ENCODE peak calls at places on chromosomes 2 and 18, in five cellular contexts. Y is thyroid gland, W is fibroblast of lung, K is BJ, P is aorta. N is an unnamed sample.

GRCh38 chr2:77484026-77484425 is 38.1 kb downstream of the LRRTM4 start:
- DNase-seq in Y (no peak), W (peak), K (no peak), P (no peak), N (no peak)

GRCh38 chr2:37156071-37156856 is 516 bp downstream of the EIF2AK2 start:
- DNase-seq in Y (peak), W (peak), K (no peak), P (peak), N (peak)

GRCh38 chr2:196086517-196087368 is 18.1 kb upstream of the DNAH7 start:
- DNase-seq in Y (no peak), W (no peak), K (no peak), P (no peak), N (no peak)

GRCh38 chr2:98829586-98830270 is 98.8 kb upstream of the MGAT4A start:
- DNase-seq in Y (no peak), W (no peak), K (no peak), P (no peak), N (peak)

GRCh38 chr18:63336366-63337099 is 17.0 kb upstream of the BCL2 start:
- DNase-seq in Y (no peak), W (peak), K (peak), P (no peak), N (no peak)

GRCh38 chr2:175371378-175371777 is 189.9 kb upstream of the ATP5MC3 start:
- DNase-seq in Y (no peak), W (no peak), K (no peak), P (no peak), N (no peak)

GRCh38 chr2:232295971-232296370 is 82.6 kb upstream of the ALPP start:
- DNase-seq in Y (no peak), W (no peak), K (no peak), P (no peak), N (no peak)

GRCh38 chr2:85712849-85713612 is 18.9 kb downstream of the GNLY start:
- DNase-seq in Y (peak), W (peak), K (no peak), P (peak), N (no peak)

GRCh38 chr2:205705511-205706397 is 23.5 kb downstream of the NRP2 start:
- DNase-seq in Y (no peak), W (no peak), K (no peak), P (no peak), N (no peak)

GRCh38 chr2:54457326-54458023 is 1.3 kb downstream of the SPTBN1 start:
- DNase-seq in Y (peak), W (peak), K (no peak), P (peak), N (no peak)

GRCh38 chr2:54620948-54621347 is 102.5 kb upstream of the EML6 start:
- DNase-seq in Y (no peak), W (no peak), K (no peak), P (no peak), N (no peak)

GRCh38 chr2:154452906-154453493 is 245.5 kb upstream of the KCNJ3 start:
- DNase-seq in Y (no peak), W (no peak), K (no peak), P (no peak), N (no peak)

GRCh38 chr2:233059797-233060499 is at the start of gene INPP5D:
- DNase-seq in Y (peak), W (no peak), K (no peak), P (peak), N (peak)

GRCh38 chr18:12995952-12996477 is 4.9 kb downstream of the CEP192 start:
- DNase-seq in Y (no peak), W (no peak), K (no peak), P (no peak), N (no peak)

GRCh38 chr2:105929506-105929905 is 184.8 kb downstream of the NCK2 start:
- DNase-seq in Y (peak), W (peak), K (no peak), P (no peak), N (no peak)

GRCh38 chr2:121293450-121294325 is 8.7 kb upstream of the TFCP2L1 start:
- DNase-seq in Y (peak), W (no peak), K (no peak), P (no peak), N (no peak)

GRCh38 chr2:96773922-96774321 is 13.2 kb downstream of the CNNM4 start:
- DNase-seq in Y (peak), W (no peak), K (no peak), P (no peak), N (no peak)

GRCh38 chr2:173881466-173881865 is 83.7 kb downstream of the SP3 start:
- DNase-seq in Y (peak), W (peak), K (no peak), P (peak), N (no peak)

GRCh38 chr2:195594248-195594647 is 62.8 kb upstream of the SLC39A10 start:
- DNase-seq in Y (no peak), W (no peak), K (no peak), P (no peak), N (no peak)

GRCh38 chr2:137336067-137336466 is 570.7 kb downstream of the THSD7B start:
- DNase-seq in Y (no peak), W (no peak), K (no peak), P (no peak), N (no peak)

GRCh38 chr2:27647289-27647688 is 16.1 kb downstream of the SUPT7L start:
- DNase-seq in Y (no peak), W (peak), K (no peak), P (no peak), N (no peak)

GRCh38 chr18:73099759-73100158 is 232.0 kb upstream of the NETO1 start:
- DNase-seq in Y (no peak), W (no peak), K (no peak), P (no peak), N (no peak)

GRCh38 chr2:98769784-98770183 is 38.9 kb upstream of the MGAT4A start:
- DNase-seq in Y (no peak), W (no peak), K (no peak), P (no peak), N (no peak)

GRCh38 chr2:30262716-30263309 is 31.5 kb downstream of the LBH start:
- DNase-seq in Y (no peak), W (no peak), K (no peak), P (no peak), N (peak)

GRCh38 chr2:170228429-170228828 is 50.5 kb downstream of the MYO3B start:
- DNase-seq in Y (no peak), W (no peak), K (no peak), P (no peak), N (no peak)

GRCh38 chr18:62328775-62329525 is 3.8 kb downstream of the TNFRSF11A start:
- DNase-seq in Y (no peak), W (no peak), K (no peak), P (no peak), N (no peak)

GRCh38 chr18:62329676-62330454 is 4.8 kb downstream of the TNFRSF11A start:
- DNase-seq in Y (peak), W (peak), K (peak), P (peak), N (no peak)

GRCh38 chr18:62325806-62326645 is 916 bp downstream of the TNFRSF11A start:
- DNase-seq in Y (peak), W (peak), K (no peak), P (peak), N (no peak)

GRCh38 chr18:62326646-62327348 is 1.7 kb downstream of the TNFRSF11A start:
- DNase-seq in Y (no peak), W (no peak), K (no peak), P (no peak), N (no peak)

DNA sequence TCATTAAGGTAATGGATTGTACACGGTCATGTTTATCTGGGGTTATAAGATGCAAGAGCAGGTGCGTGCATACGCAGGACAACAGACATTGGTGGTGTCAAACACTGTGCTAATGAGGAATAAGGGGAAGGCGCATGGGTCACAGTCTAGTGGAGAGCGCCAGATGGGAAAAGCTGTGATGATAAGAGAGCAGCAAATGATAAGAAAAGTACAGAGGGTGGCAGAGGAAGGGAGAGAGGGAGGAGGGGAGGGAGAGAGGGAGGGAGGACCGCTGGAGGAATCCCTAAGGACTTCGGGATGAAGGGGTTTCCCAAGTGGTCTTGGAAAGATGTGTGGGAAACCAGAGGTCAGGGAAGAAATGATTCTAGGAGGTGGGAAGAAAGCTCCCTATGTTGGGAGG is 2.9 kb downstream of the TNFRSF11A start:
- DNase-seq in Y (no peak), W (no peak), K (no peak), P (no peak), N (no peak)
- H3K4me3 ChIP-seq in Y (no peak), W (no peak), K (no peak), P (no peak), N (no peak)

DNA sequence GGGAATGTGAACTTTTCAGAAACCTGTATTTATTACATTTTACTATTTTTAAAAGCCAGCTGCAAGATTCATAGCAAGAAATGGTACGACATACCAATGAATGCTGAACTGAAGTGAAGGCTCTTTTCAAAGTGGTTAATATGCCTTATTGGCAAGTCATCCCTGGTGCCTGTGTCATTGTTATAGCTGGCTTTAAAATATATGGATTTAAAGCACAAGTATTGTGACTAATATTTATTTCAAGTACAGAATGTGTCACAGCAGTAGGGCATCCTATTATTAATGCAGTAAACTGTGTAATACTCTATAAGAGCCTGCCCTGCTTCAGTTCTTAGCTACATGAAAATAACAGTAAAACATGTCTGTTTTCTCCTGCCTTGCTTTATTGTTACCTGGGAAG is 10.8 kb downstream of the TSHZ1 start:
- DNase-seq in Y (no peak), W (no peak), K (no peak), P (no peak), N (no peak)
- H3K4me3 ChIP-seq in Y (no peak), W (no peak), K (no peak), P (no peak), N (no peak)

GRCh38 chr18:8367217-8367988 is 241.8 kb upstream of the RAB12 start:
- DNase-seq in Y (peak), W (peak), K (no peak), P (no peak), N (no peak)
- H3K4me3 ChIP-seq in Y (no peak), W (peak), K (peak), P (no peak), N (peak)

DNA sequence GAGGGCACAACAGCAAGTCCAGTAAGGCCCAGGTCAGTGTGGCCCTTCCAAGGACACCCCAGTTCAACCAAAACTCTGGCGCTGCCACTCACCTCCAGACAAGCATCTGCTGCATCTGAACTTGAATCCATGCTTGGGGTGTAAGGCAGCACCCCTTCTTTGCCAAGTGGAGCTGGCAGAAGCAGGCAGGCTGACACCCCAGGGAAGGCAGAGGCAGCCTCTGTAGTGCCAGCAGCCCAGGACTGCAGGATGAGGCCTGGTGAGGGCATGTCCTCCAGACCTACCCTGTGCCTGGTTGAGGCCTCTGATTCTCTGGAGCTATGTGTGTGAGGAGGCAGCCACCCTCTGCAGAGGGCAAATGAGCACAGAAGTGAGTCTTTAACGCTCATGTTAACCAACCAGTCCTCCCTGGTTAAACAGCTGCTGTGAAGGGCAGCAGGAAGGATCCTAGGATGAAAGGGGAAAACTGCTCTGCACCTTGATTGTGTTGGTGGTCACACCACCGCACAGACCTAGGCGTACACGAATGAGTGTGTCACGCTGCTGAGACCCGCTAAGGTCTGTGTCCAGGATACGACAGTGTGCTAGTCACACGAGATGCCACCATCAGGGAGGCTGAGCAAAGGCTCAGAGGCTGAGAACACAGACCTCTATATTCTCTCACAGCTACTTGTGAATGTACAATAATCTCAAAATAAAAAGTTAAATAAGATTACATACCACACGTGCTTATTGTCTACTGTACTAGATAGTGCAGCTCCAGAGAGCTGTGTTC is 2.2 kb downstream of the PARD6G start:
- DNase-seq in Y (no peak), W (no peak), K (no peak), P (no peak), N (peak)
- H3K4me3 ChIP-seq in Y (no peak), W (no peak), K (no peak), P (no peak), N (no peak)

GRCh38 chr2:164178835-164179470 is 442.3 kb downstream of the GRB14 start:
- DNase-seq in Y (no peak), W (peak), K (no peak), P (no peak), N (no peak)
- H3K4me3 ChIP-seq in Y (no peak), W (no peak), K (no peak), P (no peak), N (no peak)

GRCh38 chr2:127535941-127536340 is 458 bp downstream of the MYO7B start:
- DNase-seq in Y (no peak), W (no peak), K (no peak), P (no peak), N (no peak)

GRCh38 chr2:127537142-127537541 is 1.7 kb downstream of the MYO7B start:
- DNase-seq in Y (no peak), W (no peak), K (no peak), P (no peak), N (no peak)

GRCh38 chr2:127536707-127537106 is 1.2 kb downstream of the MYO7B start:
- DNase-seq in Y (no peak), W (no peak), K (no peak), P (no peak), N (no peak)

GRCh38 chr2:127537644-127538043 is 2.2 kb downstream of the MYO7B start:
- DNase-seq in Y (no peak), W (no peak), K (no peak), P (no peak), N (no peak)

GRCh38 chr2:127535422-127535901 is at the start of gene MYO7B:
- DNase-seq in Y (no peak), W (no peak), K (no peak), P (no peak), N (no peak)
- H3K4me3 ChIP-seq in Y (no peak), W (no peak), K (no peak), P (no peak), N (no peak)

GRCh38 chr2:159290289-159290907 is 3.9 kb upstream of the WDSUB1 start:
- DNase-seq in Y (no peak), W (peak), K (peak), P (no peak), N (no peak)
- H3K4me3 ChIP-seq in Y (no peak), W (no peak), K (no peak), P (no peak), N (no peak)

DNA sequence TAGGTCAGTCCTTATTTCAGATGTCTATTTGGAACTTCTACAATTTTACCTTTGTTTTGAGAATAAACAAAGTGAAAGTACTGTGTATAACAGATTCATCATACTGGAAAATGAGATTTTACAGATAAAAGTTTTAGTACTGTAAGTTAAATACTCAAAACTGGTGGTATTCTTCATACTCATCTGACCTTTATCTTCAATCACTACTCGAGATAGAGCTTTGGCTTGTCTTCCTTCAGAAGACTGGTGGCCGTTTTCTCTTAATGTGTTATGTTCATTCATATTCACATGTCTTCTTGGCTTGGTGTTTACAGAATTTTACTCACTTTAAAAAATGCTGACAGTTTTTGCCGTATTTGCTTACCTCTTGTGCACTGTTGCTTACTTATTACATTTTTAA is 2.1 kb downstream of the SPOPL start:
- DNase-seq in Y (no peak), W (no peak), K (no peak), P (no peak), N (no peak)
- H3K4me3 ChIP-seq in Y (no peak), W (peak), K (peak), P (peak), N (peak)